ENCODE peak calls at places on chromosomes 1 and 21, in five cellular contexts. U is GM04504, S is endodermal cell, T is heart left ventricle, Q is GM10248. J is an unnamed sample.

GRCh38 chr1:211965108-211965805 is 70.1 kb downstream of the INTS7 start:
- DNase-seq in U (no peak), S (no peak), T (no peak), Q (no peak), J (no peak)

GRCh38 chr21:41071410-41071809 is 96.5 kb upstream of the BACE2 start:
- DNase-seq in U (no peak), S (peak), T (no peak), Q (no peak), J (no peak)

GRCh38 chr1:212967767-212968166 is 17.4 kb downstream of the VASH2 start:
- DNase-seq in U (no peak), S (peak), T (no peak), Q (no peak), J (peak)

GRCh38 chr1:78092686-78093085 is 46.9 kb downstream of the GIPC2 start:
- DNase-seq in U (no peak), S (no peak), T (no peak), Q (no peak), J (peak)

GRCh38 chr1:15418811-15419515 is 9.3 kb downstream of the EFHD2 start:
- DNase-seq in U (no peak), S (no peak), T (no peak), Q (no peak), J (peak)

GRCh38 chr1:103525114-103525606 is 339 bp upstream of the RNPC3 start:
- DNase-seq in U (no peak), S (peak), T (no peak), Q (peak), J (peak)

GRCh38 chr1:48470506-48470905 is 1.5 kb downstream of the SPATA6 start:
- DNase-seq in U (no peak), S (peak), T (no peak), Q (no peak), J (no peak)

GRCh38 chr1:38835230-38835827 is 24.2 kb downstream of the RRAGC start:
- DNase-seq in U (peak), S (peak), T (no peak), Q (peak), J (peak)

J was measured in iris pigment epithelial cell.